ENCODE peak calls at places on chromosomes 13 and 19, in six cellular contexts. B, O, T, X, G and E are unnamed samples.

GRCh38 chr13:72692884-72693514 is 34.4 kb downstream of the MZT1 start:
- DNase-seq in B (no peak), O (no peak), T (no peak), X (no peak), G (no peak), E (no peak)

GRCh38 chr19:7767487-7767886 is 4.4 kb downstream of the CLEC4M start:
- DNase-seq in B (no peak), O (no peak), T (no peak), X (no peak), G (no peak), E (no peak)

GRCh38 chr13:83538636-83539035 is 343.6 kb downstream of the SLITRK1 start:
- DNase-seq in B (no peak), O (no peak), T (no peak), X (no peak), G (no peak), E (no peak)

GRCh38 chr13:111046590-111047141 is 68.4 kb upstream of the ARHGEF7 start:
- DNase-seq in B (no peak), O (no peak), T (peak; percentile 40), X (no peak), G (no peak), E (no peak)

GRCh38 chr19:23474761-23475160 is 79.5 kb upstream of the ZNF91 start:
- DNase-seq in B (no peak), O (no peak), T (no peak), X (no peak), G (no peak), E (no peak)

GRCh38 chr19:8487137-8487851 is 15.1 kb downstream of the PRAM1 start:
- DNase-seq in B (no peak), O (peak; percentile 34), T (no peak), X (no peak), G (peak; percentile 85), E (peak; percentile 67)

GRCh38 chr13:62687727-62688126 is 1272.1 kb upstream of the PCDH20 start:
- DNase-seq in B (no peak), O (no peak), T (no peak), X (peak; percentile 6), G (no peak), E (no peak)

GRCh38 chr19:2517881-2518601 is 42.1 kb downstream of the GADD45B start:
- DNase-seq in B (no peak), O (no peak), T (no peak), X (no peak), G (no peak), E (no peak)

GRCh38 chr13:29849731-29850212 is 645 bp downstream of the UBL3 start:
- DNase-seq in B (peak; percentile 45), O (peak; percentile 70), T (peak; percentile 50), X (peak; percentile 64), G (peak; percentile 80), E (no peak)

GRCh38 chr13:31824705-31825512 is 85.6 kb downstream of the RXFP2 start:
- DNase-seq in B (no peak), O (no peak), T (peak; percentile 43), X (no peak), G (no peak), E (no peak)

GRCh38 chr19:28443361-28443760 is 769.6 kb downstream of the UQCRFS1 start:
- DNase-seq in B (no peak), O (no peak), T (no peak), X (peak; percentile 27), G (no peak), E (no peak)

GRCh38 chr19:843180-843835 is 2.5 kb downstream of the PRTN3 start:
- DNase-seq in B (no peak), O (peak; percentile 62), T (no peak), X (peak; percentile 76), G (peak; percentile 63), E (no peak)

GRCh38 chr19:50242586-50242985 is 39.2 kb downstream of the MYH14 start:
- DNase-seq in B (no peak), O (no peak), T (no peak), X (no peak), G (no peak), E (no peak)

GRCh38 chr13:66501187-66501586 is 728.9 kb downstream of the PCDH9 start:
- DNase-seq in B (no peak), O (no peak), T (peak; percentile 72), X (no peak), G (no peak), E (no peak)

GRCh38 chr13:30898070-30898469 is 8.0 kb upstream of the MEDAG start:
- DNase-seq in B (no peak), O (no peak), T (no peak), X (no peak), G (no peak), E (no peak)

GRCh38 chr13:44436589-44437337 is 63.1 kb downstream of the SERP2 start:
- DNase-seq in B (peak; percentile 95), O (peak; percentile 97), T (peak; percentile 96), X (peak; percentile 95), G (peak; percentile 94), E (peak; percentile 97)

GRCh38 chr13:54633461-54633860 is 1604.8 kb downstream of the OLFM4 start:
- DNase-seq in B (no peak), O (no peak), T (no peak), X (no peak), G (no peak), E (no peak)

GRCh38 chr13:48891586-48891985 is 84.1 kb upstream of the FNDC3A start:
- DNase-seq in B (no peak), O (no peak), T (peak; percentile 65), X (no peak), G (no peak), E (no peak)

GRCh38 chr13:98972627-98973026 is 5.2 kb downstream of the DOCK9 start:
- DNase-seq in B (no peak), O (no peak), T (peak; percentile 62), X (no peak), G (no peak), E (no peak)

GRCh38 chr13:76668716-76669115 is 217.5 kb downstream of the KCTD12 start:
- DNase-seq in B (no peak), O (no peak), T (no peak), X (no peak), G (no peak), E (no peak)

GRCh38 chr13:76663941-76664340 is 222.3 kb downstream of the KCTD12 start:
- DNase-seq in B (no peak), O (no peak), T (peak; percentile 72), X (no peak), G (no peak), E (no peak)

GRCh38 chr13:76672422-76672821 is 213.8 kb downstream of the KCTD12 start:
- DNase-seq in B (no peak), O (no peak), T (peak; percentile 70), X (no peak), G (no peak), E (no peak)

GRCh38 chr13:76668141-76668540 is 218.1 kb downstream of the KCTD12 start:
- DNase-seq in B (no peak), O (no peak), T (no peak), X (no peak), G (no peak), E (no peak)

DNA sequence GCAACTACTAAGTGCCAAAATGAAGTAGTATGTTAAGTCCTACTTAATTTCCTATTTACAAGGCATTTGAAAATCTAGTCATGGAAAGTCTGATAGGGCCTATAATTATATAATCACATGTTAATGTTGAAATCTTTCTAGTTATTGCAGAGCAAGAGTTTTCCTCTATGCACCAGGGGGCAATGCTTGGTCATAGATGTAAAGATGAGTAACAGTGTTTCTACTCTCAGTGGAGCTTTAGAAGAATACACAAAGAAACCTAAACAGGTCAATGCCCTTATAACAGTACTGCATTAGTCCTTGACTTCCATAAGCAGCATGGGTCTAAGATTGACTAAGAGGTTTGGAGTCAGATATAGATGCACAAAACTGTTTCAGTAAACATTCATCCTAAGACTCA is 218.7 kb downstream of the KCTD12 start:
- DNase-seq in B (no peak), O (no peak), T (peak; percentile 89), X (no peak), G (no peak), E (no peak)
- TF ChIP-seq CTCF in B (peak; percentile 62), O (no peak), T (peak; percentile 68), X (no peak), G (peak; percentile 40), E (peak; percentile 84)

GRCh38 chr13:91017669-91018053 is 329.8 kb upstream of the MIR17HG start:
- DNase-seq in B (peak; percentile 13), O (no peak), T (no peak), X (no peak), G (no peak), E (no peak)
- TF ChIP-seq CTCF in B (no peak), O (no peak), T (no peak), X (peak; percentile 16), G (no peak), E (peak; percentile 38)

DNA sequence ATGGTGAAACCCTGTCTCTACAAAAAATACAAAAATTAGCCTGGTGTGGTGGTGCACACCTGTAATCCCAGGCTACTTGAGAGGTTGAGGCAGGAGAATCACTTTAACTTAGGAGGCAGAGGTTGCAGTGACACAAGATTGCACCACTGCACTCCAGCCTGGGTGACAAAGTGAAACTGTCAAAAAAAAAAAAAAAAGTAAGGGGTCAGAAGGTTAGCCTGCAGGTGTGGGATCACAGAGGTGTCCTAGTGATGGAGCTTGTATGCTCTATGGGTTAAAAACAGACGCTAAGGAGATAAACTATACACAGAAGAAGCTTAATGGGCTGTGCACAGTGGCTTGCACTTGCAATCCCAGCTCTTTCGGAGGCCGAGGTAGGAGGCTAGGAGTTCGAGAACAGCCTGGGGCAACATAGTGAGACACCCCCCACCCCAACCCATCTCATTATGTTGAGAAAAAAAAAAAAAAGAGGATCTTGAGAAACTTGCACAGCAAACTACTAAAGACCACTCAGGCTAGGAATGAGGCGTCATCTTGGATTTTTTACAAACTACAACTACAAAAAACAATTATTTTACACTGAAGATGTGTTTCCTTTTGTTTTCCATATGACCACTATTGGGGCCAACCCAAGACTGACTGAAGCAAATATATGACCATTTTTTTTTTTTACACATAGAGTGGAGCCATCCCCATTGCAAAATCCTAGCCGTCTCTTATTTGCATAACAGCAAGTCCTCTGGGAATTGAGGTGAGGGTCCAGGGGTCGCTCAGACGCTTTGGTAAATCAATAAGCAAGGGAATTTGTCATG is 7.9 kb downstream of the FOSB start:
- DNase-seq in B (no peak), O (no peak), T (peak; percentile 63), X (no peak), G (no peak), E (no peak)
- TF ChIP-seq CTCF in B (no peak), O (no peak), T (no peak), X (no peak), G (no peak), E (no peak)

GRCh38 chr19:12660980-12661379 is 5.6 kb downstream of the MAN2B1 start:
- DNase-seq in B (no peak), O (no peak), T (no peak), X (no peak), G (no peak), E (no peak)

GRCh38 chr19:12652219-12652618 is 14.3 kb downstream of the MAN2B1 start:
- DNase-seq in B (no peak), O (no peak), T (no peak), X (no peak), G (peak; percentile 24), E (no peak)

GRCh38 chr19:12656899-12657571 is 9.5 kb downstream of the MAN2B1 start:
- DNase-seq in B (no peak), O (no peak), T (no peak), X (no peak), G (no peak), E (no peak)

GRCh38 chr19:12655546-12655945 is 11.0 kb downstream of the MAN2B1 start:
- DNase-seq in B (no peak), O (no peak), T (no peak), X (no peak), G (no peak), E (no peak)

DNA sequence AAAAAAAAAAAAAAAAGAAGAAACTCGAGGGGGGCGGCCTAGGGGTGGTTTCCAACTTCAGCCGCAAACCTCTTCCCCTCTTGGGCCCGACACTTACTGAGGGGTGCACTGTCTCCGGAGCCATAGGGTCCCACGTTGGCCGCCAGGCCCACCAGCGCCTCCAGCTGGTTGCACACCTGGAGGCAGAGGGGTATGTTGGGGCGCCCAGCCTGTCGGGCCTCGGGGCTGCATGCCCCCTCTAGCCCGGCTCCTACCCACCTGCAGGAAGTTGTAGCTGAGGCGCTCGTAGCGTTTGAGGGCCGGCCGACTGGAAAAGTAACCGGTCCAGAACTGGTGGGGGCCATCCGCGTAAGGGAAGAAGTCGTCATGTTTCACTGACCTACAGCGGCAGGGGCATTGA is 8.6 kb downstream of the MAN2B1 start:
- DNase-seq in B (no peak), O (no peak), T (no peak), X (no peak), G (no peak), E (no peak)
- TF ChIP-seq CTCF in B (no peak), O (no peak), T (no peak), X (no peak), G (no peak), E (peak; percentile 13)